ENCODE peak calls at places on chromosomes 2 and 18, in eight cellular contexts. R is Peyer's patch, K is uterus, X is thyroid gland, D is vagina, L is ovary, O is heart left ventricle, I is prostate gland. G is an unnamed sample.

GRCh38 chr18:9106800-9107574 is 4.5 kb downstream of the NDUFV2 start:
- DNase-seq in D (no peak), R (no peak), L (no peak), X (no peak), O (no peak), I (no peak), K (no peak), G (no peak)

GRCh38 chr2:26184555-26185303 is 11.8 kb downstream of the GAREM2 start:
- DNase-seq in L (peak), O (peak), D (no peak), K (peak), X (peak), R (peak), I (peak), G (no peak)

GRCh38 chr2:35591886-35592285 is 763.7 kb upstream of the CRIM1 start:
- DNase-seq in K (no peak), R (no peak), L (no peak), O (no peak), X (no peak), I (no peak), D (no peak), G (no peak)

GRCh38 chr2:163182764-163183354 is 344.3 kb upstream of the KCNH7 start:
- DNase-seq in I (no peak), X (no peak), R (no peak), L (no peak), K (no peak), D (no peak), O (no peak), G (no peak)

GRCh38 chr2:10414000-10414451 is 34.1 kb downstream of the ODC1 start:
- DNase-seq in K (no peak), R (peak), D (no peak), O (no peak), I (no peak), L (no peak), X (peak), G (peak)

GRCh38 chr2:17148298-17149228 is 369.7 kb downstream of the RAD51AP2 start:
- DNase-seq in I (peak), D (no peak), K (no peak), R (no peak), X (peak), L (no peak), O (no peak), G (no peak)

GRCh38 chr2:17644997-17645715 is 104.7 kb downstream of the VSNL1 start:
- DNase-seq in L (no peak), X (no peak), K (no peak), O (no peak), I (no peak), R (no peak), D (no peak), G (no peak)

GRCh38 chr2:20291106-20291564 is 59.5 kb downstream of the PUM2 start:
- DNase-seq in I (peak), D (no peak), X (peak), O (no peak), K (no peak), R (peak), L (no peak), G (peak)

GRCh38 chr2:110810404-110810803 is 78.0 kb downstream of the ACOXL start:
- DNase-seq in D (no peak), R (no peak), L (no peak), X (no peak), I (no peak), O (no peak), K (no peak), G (no peak)

GRCh38 chr2:43129676-43130547 is 96.5 kb downstream of the ZFP36L2 start:
- DNase-seq in X (peak), I (no peak), R (peak), K (no peak), O (no peak), D (peak), L (no peak), G (no peak)

GRCh38 chr2:97645112-97645699 is 656 bp upstream of the COX5B start:
- DNase-seq in X (no peak), K (no peak), R (no peak), O (no peak), I (no peak), D (no peak), L (no peak), G (no peak)

GRCh38 chr2:34519659-34520058 is 920.6 kb upstream of the FAM98A start:
- DNase-seq in K (no peak), R (no peak), D (no peak), O (no peak), I (no peak), X (no peak), L (no peak), G (no peak)
- TF ChIP-seq POLR2A in K (no peak), R (no peak), D (no peak), O (no peak), I (no peak), X (no peak), L (no peak), G (no peak)

GRCh38 chr2:133579295-133579694 is 11.0 kb upstream of the NCKAP5 start:
- DNase-seq in L (no peak), X (peak), K (no peak), D (peak), I (peak), O (peak), R (peak), G (no peak)
- TF ChIP-seq POLR2A in L (no peak), X (no peak), K (no peak), D (no peak), I (no peak), O (no peak), R (no peak), G (no peak)

GRCh38 chr18:32353257-32353656 is 117.4 kb downstream of the GAREM1 start:
- DNase-seq in I (no peak), D (no peak), O (no peak), R (no peak), X (no peak), K (no peak), L (no peak), G (no peak)
- TF ChIP-seq POLR2A in I (no peak), D (no peak), O (no peak), R (no peak), X (no peak), K (no peak), L (no peak), G (no peak)

GRCh38 chr2:156333951-156334495 is 1.5 kb upstream of the NR4A2 start:
- DNase-seq in R (peak), K (peak), X (peak), L (peak), O (peak), D (peak), I (peak), G (peak)
- TF ChIP-seq POLR2A in R (no peak), K (peak), X (peak), L (peak), O (peak), D (no peak), I (no peak), G (peak)

GRCh38 chr2:227870710-227871374 is 589 bp upstream of the DAW1 start:
- DNase-seq in O (no peak), L (no peak), D (no peak), X (no peak), I (no peak), R (no peak), K (no peak), G (peak)
- TF ChIP-seq POLR2A in O (no peak), L (no peak), D (no peak), X (no peak), I (no peak), R (no peak), K (no peak), G (no peak)

G was measured in H54.